ENCODE peak calls at places on chromosomes 6 and 20, in four cellular contexts. One of them, this sample, is unnamed.

GRCh38 chr6:126027601-126028000 is 41.3 kb downstream of the TRMT11 start:
- DNase-seq in endothelial cell: no peak
- DNase-seq in skeletal muscle cell: no peak
- DNase-seq in A549: no peak
- DNase-seq in this sample: no peak

GRCh38 chr20:7010584-7010983 is 243.1 kb downstream of the BMP2 start:
- DNase-seq in endothelial cell: no peak
- DNase-seq in skeletal muscle cell: no peak
- DNase-seq in A549: no peak
- DNase-seq in this sample: no peak

GRCh38 chr6:36116943-36117342 is 13.4 kb upstream of the MAPK13 start:
- DNase-seq in endothelial cell: no peak
- DNase-seq in skeletal muscle cell: no peak
- DNase-seq in A549: no peak
- DNase-seq in this sample: no peak

GRCh38 chr6:161694995-161695394 is 421.1 kb upstream of the AGPAT4 start:
- DNase-seq in endothelial cell: no peak
- DNase-seq in skeletal muscle cell: no peak
- DNase-seq in A549: peak
- DNase-seq in this sample: peak

GRCh38 chr20:63212792-63213191 is 3.1 kb downstream of the YTHDF1 start:
- DNase-seq in endothelial cell: no peak
- DNase-seq in skeletal muscle cell: no peak
- DNase-seq in A549: no peak
- DNase-seq in this sample: no peak

GRCh38 chr20:58407201-58407873 is 18.3 kb downstream of the VAPB start:
- DNase-seq in endothelial cell: no peak
- DNase-seq in skeletal muscle cell: no peak
- DNase-seq in A549: peak
- DNase-seq in this sample: no peak

GRCh38 chr6:162099685-162100084 is 627.9 kb downstream of the PRKN start:
- DNase-seq in endothelial cell: no peak
- DNase-seq in skeletal muscle cell: peak
- DNase-seq in A549: peak
- DNase-seq in this sample: no peak

GRCh38 chr6:166736606-166737005 is 109.6 kb upstream of the RPS6KA2 start:
- DNase-seq in endothelial cell: no peak
- DNase-seq in skeletal muscle cell: peak
- DNase-seq in A549: peak
- DNase-seq in this sample: no peak

GRCh38 chr6:44668391-44668930 is 281.0 kb downstream of the CDC5L start:
- DNase-seq in endothelial cell: no peak
- DNase-seq in skeletal muscle cell: no peak
- DNase-seq in A549: no peak
- DNase-seq in this sample: no peak

GRCh38 chr20:5821627-5822215 is 71.5 kb downstream of the SHLD1 start:
- DNase-seq in endothelial cell: no peak
- DNase-seq in skeletal muscle cell: no peak
- DNase-seq in A549: no peak
- DNase-seq in this sample: no peak

This sample was measured in GM13977.